ENCODE peak calls at places on chromosomes 5 and 9, in ten cellular contexts. W, H, M, C, Z, V, X, I, A and N are unnamed samples.

GRCh38 chr5:55232194-55232984 is 1.0 kb downstream of the CCNO start:
- DNase-seq in H (no peak), I (no peak), A (peak), M (no peak), Z (peak), W (no peak), V (peak), C (peak), X (no peak), N (no peak)

GRCh38 chr9:120882935-120883607 is 6.1 kb upstream of the PHF19 start:
- DNase-seq in Z (no peak), X (no peak), I (no peak), V (no peak), H (no peak), W (peak), C (no peak), A (no peak), M (no peak), N (no peak)

GRCh38 chr9:107472581-107473335 is 16.8 kb downstream of the KLF4 start:
- DNase-seq in V (no peak), I (no peak), H (no peak), W (no peak), M (no peak), A (no peak), Z (no peak), X (no peak), C (no peak), N (no peak)

GRCh38 chr9:119938871-119939270 is 569.6 kb upstream of the BRINP1 start:
- DNase-seq in W (no peak), I (no peak), X (no peak), A (no peak), H (no peak), M (no peak), C (no peak), V (no peak), Z (no peak), N (no peak)

GRCh38 chr9:116165912-116166311 is 12.3 kb downstream of the PAPPA start:
- DNase-seq in X (no peak), V (no peak), I (no peak), A (no peak), W (no peak), M (peak), H (no peak), C (no peak), Z (no peak), N (no peak)

GRCh38 chr9:116924462-116925110 is 237.5 kb downstream of the TRIM32 start:
- DNase-seq in A (no peak), C (no peak), Z (no peak), X (no peak), V (no peak), W (no peak), H (no peak), M (no peak), I (no peak), N (no peak)

GRCh38 chr5:16461782-16462181 is 3.8 kb downstream of the ZNF622 start:
- DNase-seq in C (no peak), H (no peak), X (peak), I (no peak), V (no peak), A (no peak), M (peak), Z (no peak), W (no peak), N (no peak)

GRCh38 chr9:27572036-27572435 is 1.2 kb downstream of the C9orf72 start:
- DNase-seq in Z (no peak), M (no peak), I (no peak), H (no peak), V (no peak), C (no peak), W (no peak), X (no peak), A (no peak), N (no peak)